ENCODE peak calls at places on chromosomes 16 and 17, in eight cellular contexts. One of them, this sample, is unnamed.

GRCh38 chr17:56824503-56824902 is 9.2 kb downstream of the C17orf67 start:
- DNase-seq in NCI-H2081: no peak
- DNase-seq in posterior cingulate gyrus: no peak
- DNase-seq in GM12865: no peak
- DNase-seq in activated CD4-positive, alpha-beta T cell treated with anti-CD3 and anti-CD28 coated beads, Interleukin-2, amount 10 ng/mL, durations not matched to agents 7 days and 5 days: no peak
- DNase-seq in RCC 7860: no peak
- DNase-seq in choroid plexus epithelial cell: no peak
- DNase-seq in IMR-90: no peak
- DNase-seq in this sample: no peak

GRCh38 chr17:51540151-51540550 is 279.8 kb downstream of the UTP18 start:
- DNase-seq in NCI-H2081: peak
- DNase-seq in posterior cingulate gyrus: peak
- DNase-seq in GM12865: no peak
- DNase-seq in activated CD4-positive, alpha-beta T cell treated with anti-CD3 and anti-CD28 coated beads, Interleukin-2, amount 10 ng/mL, durations not matched to agents 7 days and 5 days: peak
- DNase-seq in RCC 7860: no peak
- DNase-seq in choroid plexus epithelial cell: no peak
- DNase-seq in IMR-90: no peak
- DNase-seq in this sample: peak

GRCh38 chr17:80941743-80942211 is 49.9 kb upstream of the CHMP6 start:
- DNase-seq in NCI-H2081: no peak
- DNase-seq in posterior cingulate gyrus: no peak
- DNase-seq in GM12865: no peak
- DNase-seq in activated CD4-positive, alpha-beta T cell treated with anti-CD3 and anti-CD28 coated beads, Interleukin-2, amount 10 ng/mL, durations not matched to agents 7 days and 5 days: no peak
- DNase-seq in RCC 7860: no peak
- DNase-seq in choroid plexus epithelial cell: peak
- DNase-seq in IMR-90: peak
- DNase-seq in this sample: no peak

GRCh38 chr17:64196626-64197025 is 66.4 kb downstream of the TEX2 start:
- DNase-seq in NCI-H2081: no peak
- DNase-seq in posterior cingulate gyrus: no peak
- DNase-seq in GM12865: no peak
- DNase-seq in activated CD4-positive, alpha-beta T cell treated with anti-CD3 and anti-CD28 coated beads, Interleukin-2, amount 10 ng/mL, durations not matched to agents 7 days and 5 days: no peak
- DNase-seq in RCC 7860: peak
- DNase-seq in choroid plexus epithelial cell: peak
- DNase-seq in IMR-90: peak
- DNase-seq in this sample: no peak

GRCh38 chr16:89565506-89566372 is 5.3 kb downstream of the RPL13 start:
- DNase-seq in NCI-H2081: peak
- DNase-seq in posterior cingulate gyrus: peak
- DNase-seq in GM12865: peak
- DNase-seq in activated CD4-positive, alpha-beta T cell treated with anti-CD3 and anti-CD28 coated beads, Interleukin-2, amount 10 ng/mL, durations not matched to agents 7 days and 5 days: peak
- DNase-seq in RCC 7860: peak
- DNase-seq in choroid plexus epithelial cell: peak
- DNase-seq in IMR-90: peak
- DNase-seq in this sample: no peak

GRCh38 chr17:18248300-18248731 is 10.2 kb downstream of the FLII start:
- DNase-seq in NCI-H2081: peak
- DNase-seq in posterior cingulate gyrus: peak
- DNase-seq in GM12865: peak
- DNase-seq in activated CD4-positive, alpha-beta T cell treated with anti-CD3 and anti-CD28 coated beads, Interleukin-2, amount 10 ng/mL, durations not matched to agents 7 days and 5 days: peak
- DNase-seq in RCC 7860: peak
- DNase-seq in choroid plexus epithelial cell: peak
- DNase-seq in IMR-90: peak
- DNase-seq in this sample: peak

GRCh38 chr17:17737938-17738894 is 57.0 kb downstream of the RAI1 start:
- DNase-seq in NCI-H2081: no peak
- DNase-seq in posterior cingulate gyrus: no peak
- DNase-seq in GM12865: no peak
- DNase-seq in activated CD4-positive, alpha-beta T cell treated with anti-CD3 and anti-CD28 coated beads, Interleukin-2, amount 10 ng/mL, durations not matched to agents 7 days and 5 days: no peak
- DNase-seq in RCC 7860: no peak
- DNase-seq in choroid plexus epithelial cell: no peak
- DNase-seq in IMR-90: no peak
- DNase-seq in this sample: no peak

GRCh38 chr17:71184716-71185115 is 936.1 kb upstream of the SOX9 start:
- DNase-seq in NCI-H2081: peak
- DNase-seq in posterior cingulate gyrus: no peak
- DNase-seq in GM12865: no peak
- DNase-seq in activated CD4-positive, alpha-beta T cell treated with anti-CD3 and anti-CD28 coated beads, Interleukin-2, amount 10 ng/mL, durations not matched to agents 7 days and 5 days: no peak
- DNase-seq in RCC 7860: no peak
- DNase-seq in choroid plexus epithelial cell: no peak
- DNase-seq in IMR-90: no peak
- DNase-seq in this sample: peak

GRCh38 chr16:86303787-86304685 is 206.3 kb upstream of the FOXF1 start:
- DNase-seq in NCI-H2081: no peak
- DNase-seq in posterior cingulate gyrus: no peak
- DNase-seq in GM12865: no peak
- DNase-seq in activated CD4-positive, alpha-beta T cell treated with anti-CD3 and anti-CD28 coated beads, Interleukin-2, amount 10 ng/mL, durations not matched to agents 7 days and 5 days: no peak
- DNase-seq in RCC 7860: no peak
- DNase-seq in choroid plexus epithelial cell: no peak
- DNase-seq in IMR-90: peak
- DNase-seq in this sample: no peak

GRCh38 chr16:57984443-57985203 is 13.7 kb upstream of the CNGB1 start:
- DNase-seq in NCI-H2081: no peak
- DNase-seq in posterior cingulate gyrus: peak
- DNase-seq in GM12865: peak
- DNase-seq in activated CD4-positive, alpha-beta T cell treated with anti-CD3 and anti-CD28 coated beads, Interleukin-2, amount 10 ng/mL, durations not matched to agents 7 days and 5 days: peak
- DNase-seq in RCC 7860: no peak
- DNase-seq in choroid plexus epithelial cell: peak
- DNase-seq in IMR-90: peak
- DNase-seq in this sample: no peak